ENCODE peak calls at places on chromosome 16, in nine cellular contexts. Z is Caki2, K is nephron progenitor cell, U is body of pancreas, H is kidney glomerular epithelial cell, J is AG20443, A is head of caudate nucleus, F is NAMALWA, D is mucosa of descending colon. W is an unnamed sample.

GRCh38 chr16:10080031-10080772 is 102.0 kb downstream of the GRIN2A start:
- DNase-seq in Z (peak; percentile 61), K (no peak), U (peak; percentile 51), H (peak; percentile 70), J (peak; percentile 63), A (peak; percentile 64), F (no peak), D (no peak), W (peak; percentile 6)

GRCh38 chr16:844638-845348 is 44.3 kb upstream of the GNG13 start:
- DNase-seq in Z (no peak), K (no peak), U (no peak), H (no peak), J (no peak), A (no peak), F (no peak), D (peak; percentile 47), W (no peak)

GRCh38 chr16:57981636-57982035 is 10.7 kb upstream of the CNGB1 start:
- DNase-seq in Z (peak; percentile 71), K (no peak), U (no peak), H (no peak), J (no peak), A (no peak), F (no peak), D (no peak), W (no peak)

GRCh38 chr16:69931631-69932030 is 19.5 kb upstream of the CLEC18A start:
- DNase-seq in Z (no peak), K (no peak), U (no peak), H (no peak), J (no peak), A (no peak), F (no peak), D (no peak), W (no peak)

GRCh38 chr16:5756969-5757368 is 659.4 kb upstream of the EEF2KMT start:
- DNase-seq in Z (no peak), K (no peak), U (no peak), H (no peak), J (no peak), A (no peak), F (peak; percentile 4), D (no peak), W (no peak)

GRCh38 chr16:1863681-1864460 is 8.1 kb downstream of the MEIOB start:
- DNase-seq in Z (peak; percentile 48), K (no peak), U (peak; percentile 27), H (peak; percentile 64), J (no peak), A (no peak), F (peak; percentile 62), D (no peak), W (peak; percentile 61)

GRCh38 chr16:3716831-3717234 is 491 bp downstream of the TRAP1 start:
- DNase-seq in Z (no peak), K (no peak), U (peak; percentile 32), H (no peak), J (peak; percentile 51), A (no peak), F (peak; percentile 74), D (no peak), W (peak; percentile 48)

GRCh38 chr16:73616186-73616585 is 568.3 kb upstream of the ZFHX3 start:
- DNase-seq in Z (no peak), K (no peak), U (no peak), H (no peak), J (no peak), A (no peak), F (peak; percentile 16), D (no peak), W (no peak)

GRCh38 chr16:19102187-19102872 is 11.4 kb upstream of the ITPRIPL2 start:
- DNase-seq in Z (no peak), K (no peak), U (no peak), H (no peak), J (no peak), A (no peak), F (no peak), D (no peak), W (no peak)

GRCh38 chr16:27928542-27928941 is 135.0 kb downstream of the GSG1L start:
- DNase-seq in Z (no peak), K (no peak), U (no peak), H (no peak), J (no peak), A (no peak), F (no peak), D (no peak), W (no peak)

W was measured in OCI-M1.